ENCODE peak calls at places on chromosomes 7 and 10, in six cellular contexts. V, E, Z, O, B and P are unnamed samples.

GRCh38 chr7:55140221-55140980 is 121.6 kb downstream of the EGFR start:
- DNase-seq in V (no peak), E (peak; percentile 35), Z (no peak), O (peak; percentile 86), B (peak; percentile 45), P (peak; percentile 81)

GRCh38 chr10:84348431-84348830 is 20.0 kb downstream of the CCSER2 start:
- DNase-seq in V (no peak), E (no peak), Z (no peak), O (peak; percentile 83), B (peak; percentile 40), P (no peak)

GRCh38 chr10:15859531-15859864 is 809 bp downstream of the MINDY3 start:
- DNase-seq in V (no peak), E (no peak), Z (no peak), O (no peak), B (no peak), P (no peak)

GRCh38 chr10:3783313-3783689 is 1.7 kb downstream of the KLF6 start:
- DNase-seq in V (no peak), E (peak; percentile 72), Z (no peak), O (peak; percentile 86), B (peak; percentile 83), P (peak; percentile 77)

GRCh38 chr7:133642907-133643306 is 390.0 kb downstream of the EXOC4 start:
- DNase-seq in V (no peak), E (no peak), Z (no peak), O (no peak), B (no peak), P (no peak)

GRCh38 chr10:130751851-130752250 is 559.7 kb downstream of the TCERG1L start:
- DNase-seq in V (no peak), E (no peak), Z (no peak), O (no peak), B (no peak), P (no peak)

GRCh38 chr7:19572566-19572965 is 136.3 kb downstream of the POLR1F start:
- DNase-seq in V (no peak), E (peak; percentile 28), Z (no peak), O (no peak), B (no peak), P (no peak)

GRCh38 chr10:108000365-108000764 is 835.9 kb upstream of the SORCS1 start:
- DNase-seq in V (no peak), E (no peak), Z (no peak), O (no peak), B (no peak), P (no peak)

GRCh38 chr7:156766666-156767065 is 126.1 kb downstream of the RNF32 start:
- DNase-seq in V (no peak), E (no peak), Z (no peak), O (no peak), B (no peak), P (no peak)

GRCh38 chr7:149497467-149498261 is at the start of gene ZNF746:
- DNase-seq in V (no peak), E (peak; percentile 95), Z (no peak), O (peak; percentile 76), B (peak; percentile 95), P (peak; percentile 92)

GRCh38 chr10:104638861-104639594 is 2.1 kb upstream of the SORCS3 start:
- DNase-seq in V (no peak), E (peak; percentile 68), Z (no peak), O (no peak), B (peak; percentile 57), P (no peak)

GRCh38 chr7:34191766-34192550 is 286.6 kb downstream of the BMPER start:
- DNase-seq in V (no peak), E (no peak), Z (peak; percentile 6), O (no peak), B (peak; percentile 11), P (peak; percentile 54)

GRCh38 chr10:78755075-78755695 is 313.6 kb upstream of the ZMIZ1 start:
- DNase-seq in V (no peak), E (no peak), Z (no peak), O (no peak), B (no peak), P (peak; percentile 45)

GRCh38 chr7:7014827-7015610 is 167.3 kb upstream of the C1GALT1 start:
- DNase-seq in V (no peak), E (no peak), Z (no peak), O (no peak), B (no peak), P (no peak)

GRCh38 chr10:121579656-121580055 is 18.6 kb downstream of the FGFR2 start:
- DNase-seq in V (no peak), E (peak; percentile 60), Z (no peak), O (no peak), B (peak; percentile 55), P (peak; percentile 9)

GRCh38 chr10:26486985-26487850 is 49.1 kb downstream of the APBB1IP start:
- DNase-seq in V (no peak), E (peak; percentile 74), Z (no peak), O (peak; percentile 37), B (peak; percentile 93), P (no peak)

GRCh38 chr7:117480978-117481377 is 1.2 kb downstream of the CFTR start:
- DNase-seq in V (no peak), E (peak; percentile 28), Z (no peak), O (no peak), B (no peak), P (peak; percentile 16)

GRCh38 chr10:71748671-71749191 is 24.6 kb downstream of the VSIR start:
- DNase-seq in V (no peak), E (no peak), Z (no peak), O (no peak), B (no peak), P (peak; percentile 80)

GRCh38 chr10:105138287-105138854 is 497.3 kb downstream of the SORCS3 start:
- DNase-seq in V (no peak), E (no peak), Z (no peak), O (no peak), B (peak; percentile 38), P (no peak)

GRCh38 chr7:44143606-44144250 is 2.6 kb upstream of the MYL7 start:
- DNase-seq in V (no peak), E (no peak), Z (no peak), O (no peak), B (no peak), P (no peak)

GRCh38 chr10:77926566-77927342 is at the start of gene DLG5:
- DNase-seq in V (no peak), E (peak; percentile 80), Z (peak; percentile 21), O (peak; percentile 52), B (peak; percentile 82), P (peak; percentile 64)